ENCODE peak calls at places on chromosomes 3 and 15, in five cellular contexts. N is dorsolateral prefrontal cortex, J is bronchial epithelial cell, K is adrenal gland, Y is cardiac muscle cell. F is an unnamed sample.

GRCh38 chr15:31280037-31280830 is 46.4 kb upstream of the KLF13 start:
- DNase-seq in N (peak; percentile 95), J (peak; percentile 27), K (peak; percentile 5), Y (no peak), F (peak; percentile 70)

GRCh38 chr3:168102735-168103410 is 7.1 kb upstream of the GOLIM4 start:
- DNase-seq in N (no peak), J (no peak), K (no peak), Y (no peak), F (no peak)

GRCh38 chr15:51341366-51342248 is at the start of gene GLDN:
- DNase-seq in N (peak; percentile 84), J (no peak), K (no peak), Y (peak; percentile 28), F (peak; percentile 48)

GRCh38 chr3:73056365-73057150 is 4.9 kb upstream of the EBLN2 start:
- DNase-seq in N (no peak), J (peak; percentile 65), K (no peak), Y (peak; percentile 64), F (no peak)

GRCh38 chr3:60010778-60011177 is 961.0 kb upstream of the CFAP20DC start:
- DNase-seq in N (no peak), J (no peak), K (no peak), Y (no peak), F (no peak)

GRCh38 chr15:40809051-40809450 is 1.8 kb upstream of the DNAJC17 start:
- DNase-seq in N (no peak), J (no peak), K (no peak), Y (no peak), F (no peak)

GRCh38 chr15:43516801-43517353 is 531 bp upstream of the MAP1A start:
- DNase-seq in N (no peak), J (no peak), K (no peak), Y (peak; percentile 46), F (no peak)

GRCh38 chr15:80351211-80351610 is 53.0 kb upstream of the ARNT2 start:
- DNase-seq in N (no peak), J (no peak), K (no peak), Y (no peak), F (no peak)

GRCh38 chr15:64701051-64701450 is 74.3 kb downstream of the RBPMS2 start:
- DNase-seq in N (no peak), J (no peak), K (no peak), Y (no peak), F (no peak)

GRCh38 chr3:72888546-72889309 is 882 bp downstream of the GXYLT2 start:
- DNase-seq in N (no peak), J (no peak), K (peak; percentile 52), Y (peak; percentile 39), F (no peak)

GRCh38 chr3:172098698-172099494 is 59.5 kb downstream of the FNDC3B start:
- DNase-seq in N (no peak), J (peak; percentile 29), K (no peak), Y (no peak), F (no peak)

GRCh38 chr15:69141286-69141701 is 19.1 kb upstream of the GLCE start:
- DNase-seq in N (no peak), J (no peak), K (no peak), Y (no peak), F (peak; percentile 68)

GRCh38 chr3:197337656-197338055 is 39.2 kb upstream of the DLG1 start:
- DNase-seq in N (no peak), J (peak; percentile 55), K (no peak), Y (no peak), F (no peak)

GRCh38 chr3:72344256-72345046 is 503.8 kb downstream of the SHQ1 start:
- DNase-seq in N (no peak), J (no peak), K (no peak), Y (no peak), F (no peak)

GRCh38 chr3:16474920-16475319 is 38.6 kb downstream of the RFTN1 start:
- DNase-seq in N (no peak), J (no peak), K (no peak), Y (peak; percentile 26), F (no peak)

GRCh38 chr3:27728195-27729087 is 6.3 kb upstream of the EOMES start:
- DNase-seq in N (no peak), J (no peak), K (no peak), Y (no peak), F (no peak)

GRCh38 chr3:9721015-9721697 is 10.4 kb upstream of the BRPF1 start:
- DNase-seq in N (no peak), J (no peak), K (no peak), Y (no peak), F (no peak)

GRCh38 chr15:91385301-91385700 is 285.2 kb downstream of the SV2B start:
- DNase-seq in N (no peak), J (peak; percentile 32), K (no peak), Y (peak; percentile 29), F (peak; percentile 59)

GRCh38 chr15:61906961-61907752 is 153.1 kb downstream of the VPS13C start:
- DNase-seq in N (no peak), J (peak; percentile 63), K (no peak), Y (no peak), F (no peak)

GRCh38 chr15:61910839-61911369 is 149.3 kb downstream of the VPS13C start:
- DNase-seq in N (no peak), J (no peak), K (no peak), Y (no peak), F (no peak)

GRCh38 chr15:61908241-61908640 is 152.0 kb downstream of the VPS13C start:
- DNase-seq in N (no peak), J (no peak), K (no peak), Y (no peak), F (no peak)

GRCh38 chr15:61907753-61908086 is 152.5 kb downstream of the VPS13C start:
- DNase-seq in N (no peak), J (no peak), K (no peak), Y (no peak), F (no peak)
- H3K27me3 ChIP-seq in N (no peaks in the 10 kb centered on the region), J (no peaks in the 10 kb centered on the region), K (no peaks in the 10 kb centered on the region), Y (no peaks in the 10 kb centered on the region), F (no peaks in the 10 kb centered on the region)

GRCh38 chr15:79208179-79208578 is 74.3 kb upstream of the ANKRD34C start:
- DNase-seq in N (no peak), J (no peak), K (no peak), Y (no peak), F (no peak)

GRCh38 chr15:79206940-79207339 is 75.6 kb upstream of the ANKRD34C start:
- DNase-seq in N (no peak), J (no peak), K (no peak), Y (no peak), F (no peak)

GRCh38 chr15:79212589-79213139 is 69.9 kb upstream of the ANKRD34C start:
- DNase-seq in N (no peak), J (no peak), K (no peak), Y (no peak), F (no peak)

GRCh38 chr15:79209116-79209515 is 73.4 kb upstream of the ANKRD34C start:
- DNase-seq in N (no peak), J (no peak), K (peak; percentile 14), Y (no peak), F (no peak)

DNA sequence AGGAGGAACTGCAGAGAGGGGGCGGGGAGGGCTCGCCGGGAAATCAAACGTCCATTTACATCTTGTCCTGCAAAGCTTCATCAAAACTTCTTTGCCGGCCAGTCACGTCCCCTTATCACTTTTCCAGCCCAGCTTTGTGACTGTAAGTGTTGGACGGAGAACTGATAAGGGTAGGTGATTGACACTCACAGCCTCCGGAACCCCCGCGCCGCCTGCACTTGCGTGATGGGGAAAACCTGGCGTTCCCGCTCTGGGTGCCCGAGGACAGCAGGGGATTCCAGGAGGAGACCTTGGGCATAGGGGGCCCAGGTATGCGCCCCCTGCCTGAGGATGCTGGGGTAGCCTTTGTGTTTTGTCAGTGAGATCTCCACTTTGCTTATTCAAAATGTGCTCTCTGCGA is 72.8 kb upstream of the ANKRD34C start:
- DNase-seq in N (no peak), J (no peak), K (no peak), Y (no peak), F (no peak)
- H3K27me3 ChIP-seq in N (peaks cover 20% of the 10 kb centered on the region), J (peaks cover 6% of the 10 kb centered on the region), K (peaks cover 49% of the 10 kb centered on the region), Y (no peaks in the 10 kb centered on the region), F (peaks cover 15% of the 10 kb centered on the region)

GRCh38 chr3:143216709-143217182 is 97.2 kb downstream of the CHST2 start:
- DNase-seq in N (no peak), J (peak; percentile 12), K (no peak), Y (peak; percentile 35), F (no peak)
- H3K27me3 ChIP-seq in N (no peaks in the 10 kb centered on the region), J (no peaks in the 10 kb centered on the region), K (no peaks in the 10 kb centered on the region), Y (no peaks in the 10 kb centered on the region), F (no peaks in the 10 kb centered on the region)

GRCh38 chr3:86930831-86931230 is 60.1 kb downstream of the VGLL3 start:
- DNase-seq in N (no peak), J (no peak), K (no peak), Y (no peak), F (no peak)

GRCh38 chr3:86934851-86935250 is 56.1 kb downstream of the VGLL3 start:
- DNase-seq in N (no peak), J (peak; percentile 55), K (no peak), Y (peak; percentile 25), F (no peak)

GRCh38 chr3:86923071-86923476 is 67.9 kb downstream of the VGLL3 start:
- DNase-seq in N (no peak), J (peak; percentile 91), K (no peak), Y (peak; percentile 78), F (no peak)

DNA sequence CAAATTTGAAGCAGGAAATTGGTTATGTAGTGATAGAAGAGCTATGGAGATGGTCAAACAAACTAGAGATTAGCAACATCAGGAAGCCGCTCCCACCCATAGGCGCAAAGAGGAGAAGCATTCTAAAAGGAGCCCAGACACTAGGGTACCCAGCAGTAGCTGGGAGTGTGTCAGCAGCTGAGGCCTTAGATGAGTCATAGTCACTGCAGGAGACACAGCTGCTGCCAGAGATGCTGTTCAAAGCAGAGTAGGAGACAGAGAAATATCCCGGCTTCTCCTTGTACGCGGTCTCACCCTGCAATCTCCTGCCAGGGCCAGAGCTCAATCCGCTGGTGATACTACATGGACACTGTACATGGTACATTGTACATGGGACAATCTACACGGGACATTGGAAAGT is 61.9 kb downstream of the VGLL3 start:
- DNase-seq in N (no peak), J (no peak), K (no peak), Y (no peak), F (no peak)
- H3K27me3 ChIP-seq in N (no peaks in the 10 kb centered on the region), J (no peaks in the 10 kb centered on the region), K (no peaks in the 10 kb centered on the region), Y (no peaks in the 10 kb centered on the region), F (no peaks in the 10 kb centered on the region)

GRCh38 chr15:99145778-99146177 is 40.9 kb downstream of the SYNM start:
- DNase-seq in N (no peak), J (no peak), K (no peak), Y (no peak), F (no peak)
- H3K27me3 ChIP-seq in N (no peaks in the 10 kb centered on the region), J (no peaks in the 10 kb centered on the region), K (no peaks in the 10 kb centered on the region), Y (no peaks in the 10 kb centered on the region), F (no peaks in the 10 kb centered on the region)

DNA sequence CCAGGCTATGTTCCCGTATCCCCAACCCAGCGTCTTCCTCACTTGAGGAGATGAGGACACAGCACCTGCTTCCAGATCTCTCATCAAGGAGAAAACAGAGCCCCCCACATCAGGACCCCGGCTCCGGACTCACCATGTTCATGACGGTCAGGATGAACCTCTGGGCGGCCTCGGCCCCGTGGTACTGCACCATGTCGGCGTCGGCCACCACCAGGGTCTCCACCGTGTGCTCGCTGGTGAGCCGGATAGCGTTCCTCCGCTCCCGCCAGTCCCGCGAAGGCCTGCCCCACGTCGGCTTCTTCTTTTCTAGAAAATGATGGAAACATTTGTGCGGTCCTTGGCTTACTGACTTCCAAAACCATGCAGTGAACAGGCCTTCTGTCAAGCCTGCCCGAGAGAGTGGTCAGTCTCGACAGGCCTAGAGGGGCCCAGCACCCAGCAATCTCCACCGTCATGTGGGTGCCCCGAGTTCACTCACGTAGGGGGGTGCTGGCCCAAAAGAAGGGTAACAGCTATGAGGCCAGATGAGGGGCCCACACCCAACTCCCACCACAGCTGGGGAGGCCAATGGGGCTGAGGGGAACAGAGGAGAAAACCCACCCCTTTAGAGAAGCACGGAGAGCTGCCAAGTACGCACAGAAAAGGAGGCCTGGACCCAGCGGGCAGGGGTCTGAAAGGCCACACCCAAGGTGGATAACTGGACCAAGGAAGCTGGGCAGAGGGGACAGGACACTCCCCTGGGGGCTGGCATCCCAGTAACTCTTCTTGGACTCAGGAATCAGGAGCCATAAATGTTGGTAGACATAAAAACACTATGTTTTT is 60.5 kb downstream of the ADAMTS17 start:
- DNase-seq in N (no peak), J (no peak), K (no peak), Y (no peak), F (no peak)
- H3K27me3 ChIP-seq in N (no peaks in the 10 kb centered on the region), J (no peaks in the 10 kb centered on the region), K (no peaks in the 10 kb centered on the region), Y (no peaks in the 10 kb centered on the region), F (no peaks in the 10 kb centered on the region)